ENCODE peak calls at places on chromosomes 3 and 15, in ten cellular contexts. One of them, this sample, is unnamed.

GRCh38 chr3:51967384-51968174 is at the start of gene PCBP4:
- DNase-seq in GM23338: peak
- DNase-seq in transverse colon: peak
- DNase-seq in stomach: peak
- DNase-seq in K562: peak
- DNase-seq in sigmoid colon: peak
- DNase-seq in HCT116: no peak
- DNase-seq in prostate gland: peak
- DNase-seq in Panc1: no peak
- DNase-seq in HL-60: no peak
- DNase-seq in this sample: no peak

GRCh38 chr3:160001850-160002623 is 13.4 kb downstream of the IL12A start:
- DNase-seq in GM23338: no peak
- DNase-seq in transverse colon: no peak
- DNase-seq in stomach: no peak
- DNase-seq in K562: no peak
- DNase-seq in sigmoid colon: no peak
- DNase-seq in HCT116: no peak
- DNase-seq in prostate gland: peak
- DNase-seq in Panc1: no peak
- DNase-seq in HL-60: no peak
- DNase-seq in this sample: no peak

GRCh38 chr3:52829906-52830463 is 487 bp downstream of the ITIH4 start:
- DNase-seq in GM23338: no peak
- DNase-seq in transverse colon: no peak
- DNase-seq in stomach: no peak
- DNase-seq in K562: no peak
- DNase-seq in sigmoid colon: no peak
- DNase-seq in HCT116: no peak
- DNase-seq in prostate gland: no peak
- DNase-seq in Panc1: no peak
- DNase-seq in HL-60: no peak
- DNase-seq in this sample: no peak

GRCh38 chr3:3800685-3801509 is 1.7 kb downstream of the LRRN1 start:
- DNase-seq in GM23338: peak
- DNase-seq in transverse colon: no peak
- DNase-seq in stomach: peak
- DNase-seq in K562: no peak
- DNase-seq in sigmoid colon: no peak
- DNase-seq in HCT116: no peak
- DNase-seq in prostate gland: peak
- DNase-seq in Panc1: no peak
- DNase-seq in HL-60: no peak
- DNase-seq in this sample: no peak

GRCh38 chr3:50473768-50474167 is 29.7 kb downstream of the CACNA2D2 start:
- DNase-seq in GM23338: no peak
- DNase-seq in transverse colon: no peak
- DNase-seq in stomach: no peak
- DNase-seq in K562: no peak
- DNase-seq in sigmoid colon: no peak
- DNase-seq in HCT116: no peak
- DNase-seq in prostate gland: no peak
- DNase-seq in Panc1: no peak
- DNase-seq in HL-60: no peak
- DNase-seq in this sample: no peak

GRCh38 chr3:144444546-144444945 is 472.9 kb downstream of the DIPK2A start:
- DNase-seq in GM23338: no peak
- DNase-seq in transverse colon: no peak
- DNase-seq in stomach: no peak
- DNase-seq in K562: no peak
- DNase-seq in sigmoid colon: no peak
- DNase-seq in HCT116: no peak
- DNase-seq in prostate gland: no peak
- DNase-seq in Panc1: no peak
- DNase-seq in HL-60: no peak
- DNase-seq in this sample: no peak

GRCh38 chr15:35557544-35557943 is 11.6 kb upstream of the DPH6 start:
- DNase-seq in GM23338: no peak
- DNase-seq in transverse colon: no peak
- DNase-seq in stomach: no peak
- DNase-seq in K562: peak
- DNase-seq in sigmoid colon: no peak
- DNase-seq in HCT116: peak
- DNase-seq in prostate gland: no peak
- DNase-seq in Panc1: peak
- DNase-seq in HL-60: no peak
- DNase-seq in this sample: no peak

GRCh38 chr3:182682263-182683229 is 110.8 kb upstream of the ATP11B start:
- DNase-seq in GM23338: peak
- DNase-seq in transverse colon: peak
- DNase-seq in stomach: peak
- DNase-seq in K562: peak
- DNase-seq in sigmoid colon: no peak
- DNase-seq in HCT116: no peak
- DNase-seq in prostate gland: peak
- DNase-seq in Panc1: no peak
- DNase-seq in HL-60: no peak
- DNase-seq in this sample: no peak

GRCh38 chr3:10848261-10848660 is 32.2 kb downstream of the SLC6A11 start:
- DNase-seq in GM23338: no peak
- DNase-seq in transverse colon: no peak
- DNase-seq in stomach: no peak
- DNase-seq in K562: no peak
- DNase-seq in sigmoid colon: no peak
- DNase-seq in HCT116: no peak
- DNase-seq in prostate gland: no peak
- DNase-seq in Panc1: no peak
- DNase-seq in HL-60: no peak
- DNase-seq in this sample: no peak

GRCh38 chr15:69973102-69973714 is 124.5 kb downstream of the TLE3 start:
- DNase-seq in GM23338: peak
- DNase-seq in transverse colon: no peak
- DNase-seq in stomach: no peak
- DNase-seq in K562: peak
- DNase-seq in sigmoid colon: no peak
- DNase-seq in HCT116: no peak
- DNase-seq in prostate gland: no peak
- DNase-seq in Panc1: no peak
- DNase-seq in HL-60: peak
- DNase-seq in this sample: no peak

GRCh38 chr3:31268868-31269267 is 263.9 kb upstream of the STT3B start:
- DNase-seq in GM23338: no peak
- DNase-seq in transverse colon: no peak
- DNase-seq in stomach: no peak
- DNase-seq in K562: no peak
- DNase-seq in sigmoid colon: no peak
- DNase-seq in HCT116: no peak
- DNase-seq in prostate gland: no peak
- DNase-seq in Panc1: no peak
- DNase-seq in HL-60: peak
- DNase-seq in this sample: no peak

GRCh38 chr3:188941103-188941502 is 230.7 kb upstream of the TPRG1 start:
- DNase-seq in GM23338: no peak
- DNase-seq in transverse colon: no peak
- DNase-seq in stomach: no peak
- DNase-seq in K562: no peak
- DNase-seq in sigmoid colon: no peak
- DNase-seq in HCT116: no peak
- DNase-seq in prostate gland: no peak
- DNase-seq in Panc1: no peak
- DNase-seq in HL-60: no peak
- DNase-seq in this sample: no peak

GRCh38 chr3:188946837-188947236 is 224.9 kb upstream of the TPRG1 start:
- DNase-seq in GM23338: no peak
- DNase-seq in transverse colon: no peak
- DNase-seq in stomach: no peak
- DNase-seq in K562: no peak
- DNase-seq in sigmoid colon: no peak
- DNase-seq in HCT116: no peak
- DNase-seq in prostate gland: no peak
- DNase-seq in Panc1: no peak
- DNase-seq in HL-60: no peak
- DNase-seq in this sample: no peak

GRCh38 chr3:188946351-188946750 is 225.4 kb upstream of the TPRG1 start:
- DNase-seq in GM23338: no peak
- DNase-seq in transverse colon: no peak
- DNase-seq in stomach: no peak
- DNase-seq in K562: no peak
- DNase-seq in sigmoid colon: no peak
- DNase-seq in HCT116: no peak
- DNase-seq in prostate gland: no peak
- DNase-seq in Panc1: no peak
- DNase-seq in HL-60: no peak
- DNase-seq in this sample: no peak

GRCh38 chr3:188943591-188943990 is 228.2 kb upstream of the TPRG1 start:
- DNase-seq in GM23338: no peak
- DNase-seq in transverse colon: no peak
- DNase-seq in stomach: no peak
- DNase-seq in K562: no peak
- DNase-seq in sigmoid colon: no peak
- DNase-seq in HCT116: no peak
- DNase-seq in prostate gland: no peak
- DNase-seq in Panc1: no peak
- DNase-seq in HL-60: no peak
- DNase-seq in this sample: no peak

DNA sequence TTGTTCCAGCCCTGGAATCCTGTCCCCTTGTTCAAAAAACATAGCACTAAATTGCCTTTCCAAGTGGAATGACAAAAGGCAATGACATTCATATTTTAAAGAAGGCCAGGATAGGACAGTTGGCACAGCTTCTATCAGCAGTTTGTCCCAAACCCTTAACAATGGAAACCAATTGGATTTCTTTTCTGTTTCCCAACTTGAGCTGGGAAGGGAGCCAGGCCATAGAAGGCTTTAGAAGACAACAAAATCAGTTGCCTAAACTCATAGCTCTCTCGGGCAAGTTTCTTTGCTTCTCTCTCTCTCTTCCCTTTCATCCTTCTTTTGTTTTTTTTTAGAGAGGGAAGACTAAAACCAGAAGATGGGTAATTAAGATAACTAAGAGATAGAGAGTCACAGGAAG is 227.7 kb upstream of the TPRG1 start:
- DNase-seq in GM23338: no peak
- DNase-seq in transverse colon: no peak
- DNase-seq in stomach: no peak
- DNase-seq in K562: no peak
- DNase-seq in sigmoid colon: no peak
- DNase-seq in HCT116: no peak
- DNase-seq in prostate gland: no peak
- DNase-seq in Panc1: no peak
- DNase-seq in HL-60: no peak
- DNase-seq in this sample: no peak
- H3K27ac ChIP-seq in GM23338: no peak
- H3K27ac ChIP-seq in transverse colon: peak
- H3K27ac ChIP-seq in stomach: no peak
- H3K27ac ChIP-seq in K562: no peak
- H3K27ac ChIP-seq in sigmoid colon: peak
- H3K27ac ChIP-seq in HCT116: no peak
- H3K27ac ChIP-seq in prostate gland: no peak
- H3K27ac ChIP-seq in Panc1: no peak
- H3K27ac ChIP-seq in HL-60: no peak
- H3K27ac ChIP-seq in this sample: peak

GRCh38 chr3:12409625-12410596 is 74.4 kb upstream of the TSEN2 start:
- DNase-seq in GM23338: no peak
- DNase-seq in transverse colon: peak
- DNase-seq in stomach: peak
- DNase-seq in K562: no peak
- DNase-seq in sigmoid colon: no peak
- DNase-seq in HCT116: no peak
- DNase-seq in prostate gland: peak
- DNase-seq in Panc1: no peak
- DNase-seq in HL-60: no peak
- DNase-seq in this sample: no peak
- TF ChIP-seq POLR2AphosphoS5 in GM23338: no peak
- TF ChIP-seq POLR2AphosphoS5 in transverse colon: peak
- TF ChIP-seq POLR2AphosphoS5 in stomach: peak
- TF ChIP-seq POLR2AphosphoS5 in K562: no peak
- TF ChIP-seq POLR2AphosphoS5 in sigmoid colon: no peak
- TF ChIP-seq POLR2AphosphoS5 in HCT116: no peak
- TF ChIP-seq POLR2AphosphoS5 in prostate gland: peak
- TF ChIP-seq POLR2AphosphoS5 in Panc1: no peak
- TF ChIP-seq POLR2AphosphoS5 in HL-60: no peak
- TF ChIP-seq POLR2AphosphoS5 in this sample: no peak

DNA sequence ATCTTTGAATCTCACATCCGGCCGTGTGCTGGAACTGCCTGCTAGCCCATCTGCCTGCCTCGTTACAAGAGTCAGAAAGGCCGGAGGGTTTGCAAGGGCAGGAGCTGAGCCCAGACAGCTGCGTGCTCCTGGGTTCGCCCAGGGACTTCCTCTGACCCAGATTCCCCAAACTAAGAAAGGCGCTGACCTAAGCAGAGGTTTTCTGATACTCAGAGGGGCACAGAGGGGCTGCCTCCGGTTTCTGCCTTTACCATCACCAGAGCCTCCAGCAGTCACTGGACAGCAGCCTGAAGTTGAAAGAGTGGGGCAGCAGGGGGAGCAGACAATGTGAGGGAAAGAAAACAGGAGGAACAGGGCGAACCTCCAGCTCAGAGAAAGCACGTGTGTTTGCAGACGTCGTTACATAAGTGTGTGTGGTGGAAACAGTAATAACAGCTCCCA is 33.4 kb upstream of the RAD18 start:
- DNase-seq in GM23338: peak
- DNase-seq in transverse colon: no peak
- DNase-seq in stomach: peak
- DNase-seq in K562: peak
- DNase-seq in sigmoid colon: peak
- DNase-seq in HCT116: no peak
- DNase-seq in prostate gland: peak
- DNase-seq in Panc1: no peak
- DNase-seq in HL-60: no peak
- DNase-seq in this sample: no peak
- TF ChIP-seq CTCF in GM23338: peak
- TF ChIP-seq CTCF in transverse colon: no peak
- TF ChIP-seq CTCF in stomach: no peak
- TF ChIP-seq CTCF in K562: peak
- TF ChIP-seq CTCF in sigmoid colon: peak
- TF ChIP-seq CTCF in HCT116: no peak
- TF ChIP-seq CTCF in prostate gland: no peak
- TF ChIP-seq CTCF in Panc1: no peak
- TF ChIP-seq CTCF in HL-60: no peak
- TF ChIP-seq CTCF in this sample: peak

DNA sequence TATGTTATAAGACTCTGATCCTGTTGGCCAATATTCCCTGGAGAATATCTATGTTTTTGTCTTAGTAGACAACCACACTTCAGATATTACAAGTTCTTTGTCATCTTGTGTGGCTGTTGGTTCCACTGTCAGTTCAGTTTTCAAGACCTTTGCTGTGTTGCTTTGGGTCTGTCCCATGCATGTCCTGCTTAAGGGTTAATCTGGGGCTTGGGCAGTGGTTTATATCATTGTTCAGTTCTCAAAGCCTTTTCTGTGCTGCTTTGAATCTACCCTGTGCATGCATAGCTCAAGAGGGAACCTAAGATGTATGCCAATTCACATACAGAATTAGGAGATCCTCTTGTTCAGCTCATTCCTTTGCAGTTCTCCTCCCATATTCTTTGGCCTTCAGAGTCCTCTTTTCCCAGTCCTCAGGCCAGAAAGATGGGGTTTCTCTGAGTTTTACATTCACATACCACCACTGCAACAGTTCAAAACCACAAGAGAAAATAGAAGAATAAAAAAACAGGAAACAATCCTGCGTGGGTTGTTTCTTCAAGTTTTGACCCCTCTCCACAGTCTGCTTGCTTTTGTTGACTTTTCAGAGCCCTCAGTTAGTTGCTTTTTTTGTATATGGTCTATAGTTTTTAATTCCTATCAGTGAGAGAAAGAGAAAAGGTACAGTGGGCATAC is 21.6 kb downstream of the BUB1B start:
- DNase-seq in GM23338: no peak
- DNase-seq in transverse colon: no peak
- DNase-seq in stomach: no peak
- DNase-seq in K562: no peak
- DNase-seq in sigmoid colon: no peak
- DNase-seq in HCT116: no peak
- DNase-seq in prostate gland: no peak
- DNase-seq in Panc1: no peak
- DNase-seq in HL-60: no peak
- DNase-seq in this sample: no peak
- H3K27ac ChIP-seq in GM23338: peak
- H3K27ac ChIP-seq in transverse colon: no peak
- H3K27ac ChIP-seq in stomach: no peak
- H3K27ac ChIP-seq in K562: no peak
- H3K27ac ChIP-seq in sigmoid colon: no peak
- H3K27ac ChIP-seq in HCT116: no peak
- H3K27ac ChIP-seq in prostate gland: no peak
- H3K27ac ChIP-seq in Panc1: no peak
- H3K27ac ChIP-seq in HL-60: peak
- H3K27ac ChIP-seq in this sample: no peak